ENCODE peak calls at places on chromosomes 3 and 15, in five cellular contexts. One of them, this sample, is unnamed.

GRCh38 chr15:55868707-55869106 is 124.7 kb downstream of the NEDD4 start:
- DNase-seq in activated naive CD4-positive, alpha-beta T cell treated with anti-CD3 and anti-CD28 coated beads for 36 hours: no peak
- DNase-seq in stomach: no peak
- DNase-seq in stimulated activated CD8-positive, alpha-beta memory T cell treated with anti-CD3 and anti-CD28 coated beads, Interleukin-7, amount 100 ng/mL, for 1 hour: no peak
- DNase-seq in Calu3: no peak
- DNase-seq in this sample: no peak

GRCh38 chr3:184338538-184338945 is 1.1 kb downstream of the FAM131A start:
- DNase-seq in activated naive CD4-positive, alpha-beta T cell treated with anti-CD3 and anti-CD28 coated beads for 36 hours: no peak
- DNase-seq in Calu3: no peak
- DNase-seq in stimulated activated CD8-positive, alpha-beta memory T cell treated with anti-CD3 and anti-CD28 coated beads, Interleukin-7, amount 100 ng/mL, for 1 hour: no peak
- DNase-seq in stomach: peak; percentile 57
- DNase-seq in this sample: peak; percentile 86

GRCh38 chr3:155292693-155293092 is 790 bp downstream of the STRIT1 start:
- DNase-seq in Calu3: no peak
- DNase-seq in stimulated activated CD8-positive, alpha-beta memory T cell treated with anti-CD3 and anti-CD28 coated beads, Interleukin-7, amount 100 ng/mL, for 1 hour: no peak
- DNase-seq in stomach: no peak
- DNase-seq in activated naive CD4-positive, alpha-beta T cell treated with anti-CD3 and anti-CD28 coated beads for 36 hours: no peak
- DNase-seq in this sample: no peak

GRCh38 chr3:149273096-149273751 is 51.6 kb upstream of the CP start:
- DNase-seq in stimulated activated CD8-positive, alpha-beta memory T cell treated with anti-CD3 and anti-CD28 coated beads, Interleukin-7, amount 100 ng/mL, for 1 hour: no peak
- DNase-seq in Calu3: peak; percentile 65
- DNase-seq in stomach: peak; percentile 40
- DNase-seq in activated naive CD4-positive, alpha-beta T cell treated with anti-CD3 and anti-CD28 coated beads for 36 hours: peak; percentile 34
- DNase-seq in this sample: peak; percentile 68

GRCh38 chr15:53208759-53209158 is 418.6 kb upstream of the ONECUT1 start:
- DNase-seq in activated naive CD4-positive, alpha-beta T cell treated with anti-CD3 and anti-CD28 coated beads for 36 hours: no peak
- DNase-seq in stimulated activated CD8-positive, alpha-beta memory T cell treated with anti-CD3 and anti-CD28 coated beads, Interleukin-7, amount 100 ng/mL, for 1 hour: no peak
- DNase-seq in Calu3: no peak
- DNase-seq in stomach: no peak
- DNase-seq in this sample: no peak

GRCh38 chr15:57235865-57236264 is 140.4 kb upstream of the CGNL1 start:
- DNase-seq in Calu3: no peak
- DNase-seq in stimulated activated CD8-positive, alpha-beta memory T cell treated with anti-CD3 and anti-CD28 coated beads, Interleukin-7, amount 100 ng/mL, for 1 hour: no peak
- DNase-seq in stomach: no peak
- DNase-seq in activated naive CD4-positive, alpha-beta T cell treated with anti-CD3 and anti-CD28 coated beads for 36 hours: no peak
- DNase-seq in this sample: no peak

GRCh38 chr15:54556231-54556630 is 578.0 kb downstream of the UNC13C start:
- DNase-seq in Calu3: no peak
- DNase-seq in stomach: no peak
- DNase-seq in stimulated activated CD8-positive, alpha-beta memory T cell treated with anti-CD3 and anti-CD28 coated beads, Interleukin-7, amount 100 ng/mL, for 1 hour: no peak
- DNase-seq in activated naive CD4-positive, alpha-beta T cell treated with anti-CD3 and anti-CD28 coated beads for 36 hours: no peak
- DNase-seq in this sample: no peak

GRCh38 chr15:98213346-98213979 is 253.0 kb downstream of the ARRDC4 start:
- DNase-seq in activated naive CD4-positive, alpha-beta T cell treated with anti-CD3 and anti-CD28 coated beads for 36 hours: no peak
- DNase-seq in stimulated activated CD8-positive, alpha-beta memory T cell treated with anti-CD3 and anti-CD28 coated beads, Interleukin-7, amount 100 ng/mL, for 1 hour: no peak
- DNase-seq in Calu3: no peak
- DNase-seq in stomach: no peak
- DNase-seq in this sample: no peak

GRCh38 chr15:48592221-48592731 is 53.2 kb downstream of the FBN1 start:
- DNase-seq in Calu3: no peak
- DNase-seq in stimulated activated CD8-positive, alpha-beta memory T cell treated with anti-CD3 and anti-CD28 coated beads, Interleukin-7, amount 100 ng/mL, for 1 hour: no peak
- DNase-seq in activated naive CD4-positive, alpha-beta T cell treated with anti-CD3 and anti-CD28 coated beads for 36 hours: no peak
- DNase-seq in stomach: no peak
- DNase-seq in this sample: no peak

GRCh38 chr15:74251187-74251811 is 15.2 kb downstream of the CCDC33 start:
- DNase-seq in stimulated activated CD8-positive, alpha-beta memory T cell treated with anti-CD3 and anti-CD28 coated beads, Interleukin-7, amount 100 ng/mL, for 1 hour: no peak
- DNase-seq in activated naive CD4-positive, alpha-beta T cell treated with anti-CD3 and anti-CD28 coated beads for 36 hours: no peak
- DNase-seq in Calu3: no peak
- DNase-seq in stomach: peak; percentile 93
- DNase-seq in this sample: peak; percentile 26

GRCh38 chr15:42371125-42371524 is 11.8 kb downstream of the CAPN3 start:
- DNase-seq in stimulated activated CD8-positive, alpha-beta memory T cell treated with anti-CD3 and anti-CD28 coated beads, Interleukin-7, amount 100 ng/mL, for 1 hour: no peak
- DNase-seq in Calu3: no peak
- DNase-seq in stomach: no peak
- DNase-seq in activated naive CD4-positive, alpha-beta T cell treated with anti-CD3 and anti-CD28 coated beads for 36 hours: peak; percentile 31
- DNase-seq in this sample: no peak

GRCh38 chr15:51969728-51970127 is 1.9 kb downstream of the LEO1 start:
- DNase-seq in Calu3: no peak
- DNase-seq in stomach: no peak
- DNase-seq in stimulated activated CD8-positive, alpha-beta memory T cell treated with anti-CD3 and anti-CD28 coated beads, Interleukin-7, amount 100 ng/mL, for 1 hour: no peak
- DNase-seq in activated naive CD4-positive, alpha-beta T cell treated with anti-CD3 and anti-CD28 coated beads for 36 hours: no peak
- DNase-seq in this sample: no peak

GRCh38 chr3:7638103-7638502 is 777.2 kb downstream of the GRM7 start:
- DNase-seq in activated naive CD4-positive, alpha-beta T cell treated with anti-CD3 and anti-CD28 coated beads for 36 hours: no peak
- DNase-seq in Calu3: no peak
- DNase-seq in stimulated activated CD8-positive, alpha-beta memory T cell treated with anti-CD3 and anti-CD28 coated beads, Interleukin-7, amount 100 ng/mL, for 1 hour: no peak
- DNase-seq in stomach: no peak
- DNase-seq in this sample: no peak

GRCh38 chr3:72786668-72787067 is 61.6 kb downstream of the SHQ1 start:
- DNase-seq in stimulated activated CD8-positive, alpha-beta memory T cell treated with anti-CD3 and anti-CD28 coated beads, Interleukin-7, amount 100 ng/mL, for 1 hour: no peak
- DNase-seq in stomach: no peak
- DNase-seq in Calu3: no peak
- DNase-seq in activated naive CD4-positive, alpha-beta T cell treated with anti-CD3 and anti-CD28 coated beads for 36 hours: no peak
- DNase-seq in this sample: no peak

GRCh38 chr3:105798381-105798934 is 70.4 kb downstream of the CBLB start:
- DNase-seq in activated naive CD4-positive, alpha-beta T cell treated with anti-CD3 and anti-CD28 coated beads for 36 hours: no peak
- DNase-seq in stomach: no peak
- DNase-seq in stimulated activated CD8-positive, alpha-beta memory T cell treated with anti-CD3 and anti-CD28 coated beads, Interleukin-7, amount 100 ng/mL, for 1 hour: no peak
- DNase-seq in Calu3: no peak
- DNase-seq in this sample: no peak

GRCh38 chr3:48738926-48739616 is 22.1 kb upstream of the IP6K2 start:
- DNase-seq in Calu3: no peak
- DNase-seq in stimulated activated CD8-positive, alpha-beta memory T cell treated with anti-CD3 and anti-CD28 coated beads, Interleukin-7, amount 100 ng/mL, for 1 hour: no peak
- DNase-seq in stomach: no peak
- DNase-seq in activated naive CD4-positive, alpha-beta T cell treated with anti-CD3 and anti-CD28 coated beads for 36 hours: no peak
- DNase-seq in this sample: no peak

GRCh38 chr3:25782938-25783660 is at the start of gene NGLY1:
- DNase-seq in stimulated activated CD8-positive, alpha-beta memory T cell treated with anti-CD3 and anti-CD28 coated beads, Interleukin-7, amount 100 ng/mL, for 1 hour: peak; percentile 67
- DNase-seq in activated naive CD4-positive, alpha-beta T cell treated with anti-CD3 and anti-CD28 coated beads for 36 hours: peak; percentile 87
- DNase-seq in Calu3: peak; percentile 87
- DNase-seq in stomach: peak; percentile 89
- DNase-seq in this sample: peak; percentile 89

GRCh38 chr3:64651791-64652241 is 36.0 kb downstream of the ADAMTS9 start:
- DNase-seq in activated naive CD4-positive, alpha-beta T cell treated with anti-CD3 and anti-CD28 coated beads for 36 hours: no peak
- DNase-seq in stimulated activated CD8-positive, alpha-beta memory T cell treated with anti-CD3 and anti-CD28 coated beads, Interleukin-7, amount 100 ng/mL, for 1 hour: no peak
- DNase-seq in stomach: no peak
- DNase-seq in Calu3: no peak
- DNase-seq in this sample: no peak

GRCh38 chr3:194137314-194138097 is 1.6 kb downstream of the HES1 start:
- DNase-seq in stimulated activated CD8-positive, alpha-beta memory T cell treated with anti-CD3 and anti-CD28 coated beads, Interleukin-7, amount 100 ng/mL, for 1 hour: no peak
- DNase-seq in Calu3: peak; percentile 90
- DNase-seq in activated naive CD4-positive, alpha-beta T cell treated with anti-CD3 and anti-CD28 coated beads for 36 hours: peak; percentile 66
- DNase-seq in stomach: peak; percentile 77
- DNase-seq in this sample: peak; percentile 79

GRCh38 chr15:100879046-100879445 is 585 bp upstream of the ALDH1A3 start:
- DNase-seq in Calu3: no peak
- DNase-seq in activated naive CD4-positive, alpha-beta T cell treated with anti-CD3 and anti-CD28 coated beads for 36 hours: no peak
- DNase-seq in stomach: no peak
- DNase-seq in stimulated activated CD8-positive, alpha-beta memory T cell treated with anti-CD3 and anti-CD28 coated beads, Interleukin-7, amount 100 ng/mL, for 1 hour: no peak
- DNase-seq in this sample: no peak